ENCODE peak calls at places on chromosomes 5 and 9, in nine cellular contexts. S is left lung, L is astrocyte of the spinal cord, M is natural killer cell, Y is A549, Q is lower lobe of right lung, O is neural crest cell, G is lung, R is GM12865. H is an unnamed sample.

GRCh38 chr5:160635046-160635445 is 213.4 kb downstream of the PTTG1 start:
- DNase-seq in O (no peak), Y (no peak), L (no peak), R (no peak), Q (no peak), S (no peak), G (no peak), M (no peak), H (no peak)

GRCh38 chr5:168683247-168683926 is 104.2 kb upstream of the PANK3 start:
- DNase-seq in O (no peak), Q (no peak), M (no peak), S (no peak), Y (no peak), R (no peak), L (no peak), G (no peak), H (no peak)

GRCh38 chr9:27712826-27713225 is 139.5 kb upstream of the C9orf72 start:
- DNase-seq in M (no peak), S (no peak), R (no peak), Q (no peak), Y (no peak), G (no peak), L (no peak), O (no peak), H (no peak)

GRCh38 chr9:69655065-69655464 is 17.1 kb downstream of the APBA1 start:
- DNase-seq in O (no peak), Q (no peak), Y (no peak), R (no peak), M (no peak), S (no peak), G (no peak), L (no peak), H (no peak)

GRCh38 chr9:131660466-131661405 is 79.1 kb downstream of the RAPGEF1 start:
- DNase-seq in G (no peak), M (no peak), O (no peak), L (peak), Y (no peak), S (no peak), R (no peak), Q (no peak), H (no peak)

GRCh38 chr9:100131875-100132430 is 32.9 kb downstream of the INVS start:
- DNase-seq in S (no peak), L (no peak), Q (no peak), Y (no peak), M (no peak), O (no peak), G (no peak), R (no peak), H (no peak)

GRCh38 chr9:113523421-113524141 is 60.1 kb downstream of the RGS3 start:
- DNase-seq in Y (no peak), L (no peak), R (peak), G (peak), O (no peak), Q (peak), M (peak), S (peak), H (no peak)

GRCh38 chr5:127294829-127295228 is 4.2 kb downstream of the MEGF10 start:
- DNase-seq in M (no peak), R (no peak), G (no peak), Y (no peak), O (no peak), S (no peak), L (no peak), Q (no peak), H (no peak)

GRCh38 chr5:157511656-157512644 is 51.9 kb downstream of the NIPAL4 start:
- DNase-seq in G (peak), Y (peak), L (peak), S (peak), Q (peak), M (no peak), R (no peak), O (peak), H (no peak)

GRCh38 chr9:114945601-114946000 is 15.2 kb upstream of the TNFSF8 start:
- DNase-seq in R (no peak), G (no peak), S (no peak), O (no peak), Y (no peak), M (no peak), L (no peak), Q (no peak), H (no peak)

GRCh38 chr9:21473236-21473635 is 8.9 kb downstream of the IFNE start:
- DNase-seq in O (no peak), L (no peak), Q (no peak), Y (no peak), M (no peak), R (no peak), S (no peak), G (no peak), H (no peak)

GRCh38 chr5:172860520-172861443 is 26.7 kb downstream of the ERGIC1 start:
- DNase-seq in Y (no peak), L (peak), G (peak), M (no peak), S (peak), O (no peak), Q (peak), R (no peak), H (no peak)

GRCh38 chr5:173726848-173727557 is 110.6 kb upstream of the BOD1 start:
- DNase-seq in L (no peak), S (no peak), R (no peak), M (no peak), G (no peak), Q (no peak), Y (no peak), O (no peak), H (no peak)

GRCh38 chr5:91126448-91126847 is 256.7 kb downstream of the ARRDC3 start:
- DNase-seq in Q (no peak), M (no peak), G (no peak), L (peak), S (no peak), O (no peak), Y (peak), R (no peak), H (no peak)

GRCh38 chr5:65809817-65810531 is 88.0 kb downstream of the NLN start:
- DNase-seq in Q (no peak), Y (peak), M (no peak), O (no peak), G (no peak), S (no peak), L (peak), R (no peak), H (no peak)

GRCh38 chr9:16883586-16883985 is 13.1 kb upstream of the BNC2 start:
- DNase-seq in O (no peak), M (no peak), S (no peak), G (no peak), Y (no peak), Q (no peak), R (no peak), L (no peak), H (no peak)

GRCh38 chr5:161167001-161167765 is 315.2 kb upstream of the ATP10B start:
- DNase-seq in Q (no peak), G (no peak), O (no peak), S (no peak), L (no peak), R (no peak), Y (no peak), M (no peak), H (no peak)

GRCh38 chr9:93302586-93303257 is 118.8 kb downstream of the WNK2 start:
- DNase-seq in M (no peak), L (peak), G (no peak), Q (peak), R (peak), S (no peak), Y (peak), O (peak), H (peak)

GRCh38 chr5:55154893-55155292 is 5.1 kb upstream of the GPX8 start:
- DNase-seq in G (no peak), O (no peak), R (no peak), S (no peak), M (no peak), Y (no peak), Q (no peak), L (peak), H (no peak)

GRCh38 chr9:129383415-129384088 is 205.5 kb upstream of the IER5L start:
- DNase-seq in O (no peak), L (peak), Q (peak), R (peak), S (peak), G (peak), M (peak), Y (no peak), H (peak)

GRCh38 chr5:86909461-86909881 is 291.7 kb downstream of the COX7C start:
- DNase-seq in S (no peak), L (peak), R (no peak), O (no peak), M (no peak), Y (peak), Q (no peak), G (no peak), H (no peak)

GRCh38 chr5:135026645-135027317 is 7.2 kb downstream of the PITX1 start:
- DNase-seq in Y (no peak), S (peak), Q (peak), L (no peak), O (no peak), G (no peak), R (no peak), M (no peak), H (no peak)

GRCh38 chr5:52150501-52150900 is 637.2 kb upstream of the ITGA1 start:
- DNase-seq in M (no peak), G (no peak), Q (no peak), S (no peak), R (no peak), L (no peak), Y (no peak), O (no peak), H (no peak)

GRCh38 chr5:135310328-135310989 is 88.6 kb downstream of the MACROH2A1 start:
- DNase-seq in R (no peak), Q (no peak), O (no peak), M (no peak), L (peak), S (no peak), Y (no peak), G (peak), H (no peak)

GRCh38 chr9:118522093-118523028 is 818.2 kb downstream of the TLR4 start:
- DNase-seq in Y (peak), M (no peak), R (peak), O (peak), G (no peak), Q (peak), L (peak), S (no peak), H (peak)

GRCh38 chr5:91875133-91875779 is 492.1 kb upstream of the ARRDC3 start:
- DNase-seq in R (no peak), M (no peak), G (no peak), S (no peak), Y (peak), Q (no peak), O (no peak), L (peak), H (no peak)

GRCh38 chr5:122863721-122864120 is 18.3 kb downstream of the SNX24 start:
- DNase-seq in R (no peak), L (no peak), O (no peak), Q (no peak), M (no peak), Y (no peak), S (no peak), G (no peak), H (no peak)

DNA sequence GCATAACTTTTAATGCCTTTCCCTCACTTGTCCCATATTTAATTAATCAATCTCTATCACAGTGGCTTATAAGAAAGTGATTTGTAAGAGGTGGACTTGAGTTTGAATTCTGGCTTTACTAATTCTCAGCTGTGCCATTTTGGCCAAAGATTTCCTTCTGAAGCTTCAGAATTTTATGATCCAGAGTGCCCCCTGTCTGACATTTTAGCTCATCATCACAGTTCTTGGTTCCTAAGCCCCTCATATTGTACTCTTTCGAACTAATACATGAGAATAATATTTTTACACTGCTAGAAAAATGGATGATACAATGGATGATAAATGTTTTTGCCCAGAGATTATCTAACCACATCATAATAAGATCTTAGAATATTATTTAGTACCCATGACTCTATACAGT is 1014.1 kb downstream of the PTPRD start:
- DNase-seq in Q (no peak), G (no peak), M (no peak), Y (no peak), L (no peak), S (no peak), O (no peak), R (no peak), H (no peak)
- TF ChIP-seq CTCF in Q (no peak), G (no peak), M (no peak), Y (no peak), L (no peak), S (no peak), O (peak), R (no peak), H (no peak)

GRCh38 chr5:144390133-144390532 is 219.5 kb downstream of the KCTD16 start:
- DNase-seq in O (no peak), R (no peak), M (no peak), Q (no peak), L (peak), S (no peak), G (no peak), Y (peak), H (no peak)
- TF ChIP-seq CTCF in O (peak), R (peak), M (no peak), Q (no peak), L (peak), S (peak), G (no peak), Y (no peak), H (peak)

GRCh38 chr5:125277494-125278154 is 531.2 kb upstream of the ZNF608 start:
- DNase-seq in Y (peak), O (no peak), S (no peak), G (no peak), R (no peak), L (peak), M (no peak), Q (no peak), H (no peak)

GRCh38 chr5:125281662-125282061 is 535.2 kb upstream of the ZNF608 start:
- DNase-seq in G (no peak), Y (no peak), L (no peak), Q (no peak), S (no peak), O (no peak), R (no peak), M (no peak), H (no peak)

GRCh38 chr5:125276121-125276520 is 529.7 kb upstream of the ZNF608 start:
- DNase-seq in S (no peak), Q (no peak), L (no peak), G (no peak), R (no peak), M (no peak), O (no peak), Y (no peak), H (no peak)

GRCh38 chr5:125274938-125275759 is 528.7 kb upstream of the ZNF608 start:
- DNase-seq in L (peak), R (no peak), G (no peak), Q (no peak), Y (no peak), O (no peak), M (no peak), S (no peak), H (no peak)

GRCh38 chr5:125278711-125279110 is 532.3 kb upstream of the ZNF608 start:
- DNase-seq in Q (no peak), R (no peak), O (no peak), G (no peak), M (no peak), Y (no peak), L (no peak), S (no peak), H (no peak)
- TF ChIP-seq CTCF in Q (no peak), R (no peak), O (no peak), G (no peak), M (no peak), Y (no peak), L (no peak), S (no peak), H (no peak)

GRCh38 chr9:115992834-115993233 is 160.8 kb upstream of the PAPPA start:
- DNase-seq in S (no peak), L (peak), Q (no peak), Y (peak), R (no peak), G (no peak), O (no peak), M (no peak), H (no peak)
- TF ChIP-seq CTCF in S (no peak), L (no peak), Q (no peak), Y (no peak), R (no peak), G (no peak), O (no peak), M (no peak), H (no peak)

GRCh38 chr5:36619012-36619635 is 12.7 kb downstream of the SLC1A3 start:
- DNase-seq in R (no peak), M (no peak), O (no peak), Q (no peak), Y (no peak), L (no peak), S (no peak), G (no peak), H (no peak)
- TF ChIP-seq CTCF in R (no peak), M (no peak), O (no peak), Q (no peak), Y (no peak), L (no peak), S (no peak), G (no peak), H (no peak)

GRCh38 chr9:109859447-109859846 is 79.4 kb downstream of the PALM2AKAP2 start:
- DNase-seq in M (no peak), G (no peak), R (no peak), S (no peak), Y (no peak), Q (no peak), L (no peak), O (no peak), H (no peak)
- TF ChIP-seq CTCF in M (no peak), G (no peak), R (peak), S (peak), Y (no peak), Q (no peak), L (peak), O (peak), H (peak)

GRCh38 chr5:128695791-128696520 is 157.9 kb upstream of the FBN2 start:
- DNase-seq in L (no peak), M (no peak), R (no peak), S (no peak), G (no peak), Q (no peak), O (no peak), Y (no peak), H (peak)
- TF ChIP-seq CTCF in L (peak), M (no peak), R (peak), S (no peak), G (no peak), Q (no peak), O (peak), Y (no peak), H (peak)